ENCODE peak calls at places on chromosomes 3 and 15, in nine cellular contexts. One of them, this sample, is unnamed.

GRCh38 chr3:48974076-48974864 is 15.8 kb upstream of the P4HTM start:
- DNase-seq in epithelial cell of esophagus: no peak
- DNase-seq in NCI-H2029 treated with DMSO at 0.1 percent for 48 hours: no peak
- DNase-seq in left ventricle myocardium superior: no peak
- DNase-seq in activated CD8-positive, alpha-beta memory T cell treated with anti-CD3 and anti-CD28 coated beads, Interleukin-2, amount 50 U/mL, for 48 hours: no peak
- DNase-seq in H9: no peak
- DNase-seq in memory B cell: no peak
- DNase-seq in fibroblast of mammary gland: no peak
- DNase-seq in NCI-H1105: no peak
- DNase-seq in this sample: no peak

GRCh38 chr15:69725957-69726356 is 273.3 kb downstream of the RPLP1 start:
- DNase-seq in epithelial cell of esophagus: no peak
- DNase-seq in NCI-H2029 treated with DMSO at 0.1 percent for 48 hours: no peak
- DNase-seq in left ventricle myocardium superior: peak
- DNase-seq in activated CD8-positive, alpha-beta memory T cell treated with anti-CD3 and anti-CD28 coated beads, Interleukin-2, amount 50 U/mL, for 48 hours: no peak
- DNase-seq in H9: no peak
- DNase-seq in memory B cell: no peak
- DNase-seq in fibroblast of mammary gland: no peak
- DNase-seq in NCI-H1105: no peak
- DNase-seq in this sample: no peak

GRCh38 chr15:67242665-67243064 is 11.8 kb downstream of the AAGAB start:
- DNase-seq in epithelial cell of esophagus: peak
- DNase-seq in NCI-H2029 treated with DMSO at 0.1 percent for 48 hours: no peak
- DNase-seq in left ventricle myocardium superior: no peak
- DNase-seq in activated CD8-positive, alpha-beta memory T cell treated with anti-CD3 and anti-CD28 coated beads, Interleukin-2, amount 50 U/mL, for 48 hours: no peak
- DNase-seq in H9: no peak
- DNase-seq in memory B cell: no peak
- DNase-seq in fibroblast of mammary gland: peak
- DNase-seq in NCI-H1105: no peak
- DNase-seq in this sample: no peak

GRCh38 chr3:127216415-127217261 is 23.7 kb downstream of the PRR23E start:
- DNase-seq in epithelial cell of esophagus: no peak
- DNase-seq in NCI-H2029 treated with DMSO at 0.1 percent for 48 hours: no peak
- DNase-seq in left ventricle myocardium superior: no peak
- DNase-seq in activated CD8-positive, alpha-beta memory T cell treated with anti-CD3 and anti-CD28 coated beads, Interleukin-2, amount 50 U/mL, for 48 hours: no peak
- DNase-seq in H9: no peak
- DNase-seq in memory B cell: no peak
- DNase-seq in fibroblast of mammary gland: peak
- DNase-seq in NCI-H1105: no peak
- DNase-seq in this sample: no peak

GRCh38 chr15:100060276-100060926 is 281.4 kb downstream of the ADAMTS17 start:
- DNase-seq in epithelial cell of esophagus: peak
- DNase-seq in NCI-H2029 treated with DMSO at 0.1 percent for 48 hours: peak
- DNase-seq in left ventricle myocardium superior: no peak
- DNase-seq in activated CD8-positive, alpha-beta memory T cell treated with anti-CD3 and anti-CD28 coated beads, Interleukin-2, amount 50 U/mL, for 48 hours: no peak
- DNase-seq in H9: no peak
- DNase-seq in memory B cell: no peak
- DNase-seq in fibroblast of mammary gland: peak
- DNase-seq in NCI-H1105: no peak
- DNase-seq in this sample: no peak

GRCh38 chr15:68601206-68602197 is 22.7 kb downstream of the CORO2B start:
- DNase-seq in epithelial cell of esophagus: no peak
- DNase-seq in NCI-H2029 treated with DMSO at 0.1 percent for 48 hours: no peak
- DNase-seq in left ventricle myocardium superior: no peak
- DNase-seq in activated CD8-positive, alpha-beta memory T cell treated with anti-CD3 and anti-CD28 coated beads, Interleukin-2, amount 50 U/mL, for 48 hours: no peak
- DNase-seq in H9: no peak
- DNase-seq in memory B cell: no peak
- DNase-seq in fibroblast of mammary gland: peak
- DNase-seq in NCI-H1105: no peak
- DNase-seq in this sample: peak

GRCh38 chr3:126125341-126125740 is 41.4 kb upstream of the SLC41A3 start:
- DNase-seq in epithelial cell of esophagus: no peak
- DNase-seq in NCI-H2029 treated with DMSO at 0.1 percent for 48 hours: no peak
- DNase-seq in left ventricle myocardium superior: no peak
- DNase-seq in activated CD8-positive, alpha-beta memory T cell treated with anti-CD3 and anti-CD28 coated beads, Interleukin-2, amount 50 U/mL, for 48 hours: peak
- DNase-seq in H9: peak
- DNase-seq in memory B cell: no peak
- DNase-seq in fibroblast of mammary gland: no peak
- DNase-seq in NCI-H1105: no peak
- DNase-seq in this sample: peak

GRCh38 chr15:78105541-78106241 is 13.3 kb downstream of the SH2D7 start:
- DNase-seq in epithelial cell of esophagus: no peak
- DNase-seq in NCI-H2029 treated with DMSO at 0.1 percent for 48 hours: no peak
- DNase-seq in left ventricle myocardium superior: no peak
- DNase-seq in activated CD8-positive, alpha-beta memory T cell treated with anti-CD3 and anti-CD28 coated beads, Interleukin-2, amount 50 U/mL, for 48 hours: no peak
- DNase-seq in H9: no peak
- DNase-seq in memory B cell: no peak
- DNase-seq in fibroblast of mammary gland: peak
- DNase-seq in NCI-H1105: no peak
- DNase-seq in this sample: peak